ENCODE peak calls at places on chromosomes 16 and 17, in seven cellular contexts. O is Peyer's patch, K is lower lobe of right lung, E is nephron progenitor cell, F is GM10248, X is upper lobe of right lung, B is brain microvascular endothelial cell. Q is an unnamed sample.

GRCh38 chr17:80419255-80419654 is 4.3 kb downstream of the ENDOV start:
- DNase-seq in O (no peak), K (no peak), E (no peak), F (no peak), X (no peak), B (no peak), Q (no peak)

GRCh38 chr17:47889734-47890529 is 6.1 kb upstream of the SP2 start:
- DNase-seq in O (peak; percentile 97), K (peak; percentile 92), E (peak; percentile 95), F (peak; percentile 81), X (peak; percentile 94), B (peak; percentile 75), Q (peak; percentile 82)

GRCh38 chr16:71288890-71289731 is at the start of gene CMTR2:
- DNase-seq in O (peak; percentile 97), K (peak; percentile 98), E (peak; percentile 94), F (peak; percentile 96), X (peak; percentile 98), B (peak; percentile 95), Q (peak; percentile 96)

GRCh38 chr17:62627904-62628603 is 584 bp downstream of the MRC2 start:
- DNase-seq in O (no peak), K (peak; percentile 63), E (peak; percentile 62), F (peak; percentile 54), X (peak; percentile 79), B (peak; percentile 54), Q (peak; percentile 55)

GRCh38 chr17:41773190-41773588 is 13.3 kb downstream of the JUP start:
- DNase-seq in O (peak; percentile 94), K (no peak), E (peak; percentile 57), F (no peak), X (peak; percentile 78), B (peak; percentile 91), Q (no peak)

GRCh38 chr17:18858567-18859245 is 775 bp downstream of the PRPSAP2 start:
- DNase-seq in O (no peak), K (no peak), E (no peak), F (no peak), X (no peak), B (no peak), Q (peak; percentile 39)

GRCh38 chr17:67566656-67567055 is 151.1 kb upstream of the NOL11 start:
- DNase-seq in O (no peak), K (no peak), E (no peak), F (no peak), X (no peak), B (no peak), Q (no peak)

GRCh38 chr16:11308493-11309283 is 27.6 kb upstream of the PRM1 start:
- DNase-seq in O (peak; percentile 91), K (no peak), E (no peak), F (no peak), X (no peak), B (no peak), Q (no peak)

GRCh38 chr17:7308625-7309433 is 1.4 kb downstream of the EIF5A start:
- DNase-seq in O (peak; percentile 90), K (peak; percentile 81), E (peak; percentile 66), F (peak; percentile 75), X (peak; percentile 80), B (peak; percentile 82), Q (peak; percentile 79)

GRCh38 chr17:29140051-29140582 is 40.1 kb downstream of the MYO18A start:
- DNase-seq in O (peak; percentile 93), K (peak; percentile 91), E (peak; percentile 84), F (peak; percentile 80), X (peak; percentile 93), B (peak; percentile 63), Q (peak; percentile 85)

GRCh38 chr16:1960665-1961630 is 1.6 kb downstream of the NDUFB10 start:
- DNase-seq in O (no peak), K (peak; percentile 39), E (no peak), F (no peak), X (no peak), B (no peak), Q (no peak)

GRCh38 chr17:49076575-49077384 is 55.8 kb upstream of the B4GALNT2 start:
- DNase-seq in O (no peak), K (no peak), E (no peak), F (no peak), X (no peak), B (peak; percentile 96), Q (no peak)

GRCh38 chr17:7046127-7046724 is 2.3 kb upstream of the SLC16A11 start:
- DNase-seq in O (peak; percentile 90), K (peak; percentile 92), E (peak; percentile 48), F (no peak), X (peak; percentile 94), B (no peak), Q (no peak)

GRCh38 chr17:39870776-39871175 is 2.8 kb downstream of the ZPBP2 start:
- DNase-seq in O (no peak), K (no peak), E (no peak), F (no peak), X (no peak), B (no peak), Q (no peak)

GRCh38 chr16:87897563-87898505 is 28.5 kb upstream of the SLC7A5 start:
- DNase-seq in O (peak; percentile 55), K (no peak), E (no peak), F (no peak), X (no peak), B (no peak), Q (no peak)

GRCh38 chr16:51524070-51524469 is 373.0 kb upstream of the SALL1 start:
- DNase-seq in O (no peak), K (no peak), E (no peak), F (no peak), X (no peak), B (no peak), Q (no peak)
- TF ChIP-seq CTCF in O (no peak), K (no peak), E (no peak), F (no peak), X (no peak), B (no peak), Q (no peak)

GRCh38 chr16:67397812-67398545 is 4.7 kb upstream of the TPPP3 start:
- DNase-seq in O (no peak), K (peak; percentile 39), E (no peak), F (no peak), X (no peak), B (no peak), Q (no peak)

GRCh38 chr16:67399218-67399733 is 6.0 kb upstream of the TPPP3 start:
- DNase-seq in O (peak; percentile 70), K (peak; percentile 73), E (peak; percentile 87), F (peak; percentile 85), X (peak; percentile 83), B (no peak), Q (peak; percentile 89)

GRCh38 chr16:67398546-67399217 is 5.4 kb upstream of the TPPP3 start:
- DNase-seq in O (no peak), K (peak; percentile 41), E (no peak), F (no peak), X (no peak), B (no peak), Q (no peak)

GRCh38 chr16:67400901-67401300 is 7.6 kb upstream of the TPPP3 start:
- DNase-seq in O (no peak), K (peak; percentile 48), E (no peak), F (no peak), X (no peak), B (no peak), Q (no peak)

DNA sequence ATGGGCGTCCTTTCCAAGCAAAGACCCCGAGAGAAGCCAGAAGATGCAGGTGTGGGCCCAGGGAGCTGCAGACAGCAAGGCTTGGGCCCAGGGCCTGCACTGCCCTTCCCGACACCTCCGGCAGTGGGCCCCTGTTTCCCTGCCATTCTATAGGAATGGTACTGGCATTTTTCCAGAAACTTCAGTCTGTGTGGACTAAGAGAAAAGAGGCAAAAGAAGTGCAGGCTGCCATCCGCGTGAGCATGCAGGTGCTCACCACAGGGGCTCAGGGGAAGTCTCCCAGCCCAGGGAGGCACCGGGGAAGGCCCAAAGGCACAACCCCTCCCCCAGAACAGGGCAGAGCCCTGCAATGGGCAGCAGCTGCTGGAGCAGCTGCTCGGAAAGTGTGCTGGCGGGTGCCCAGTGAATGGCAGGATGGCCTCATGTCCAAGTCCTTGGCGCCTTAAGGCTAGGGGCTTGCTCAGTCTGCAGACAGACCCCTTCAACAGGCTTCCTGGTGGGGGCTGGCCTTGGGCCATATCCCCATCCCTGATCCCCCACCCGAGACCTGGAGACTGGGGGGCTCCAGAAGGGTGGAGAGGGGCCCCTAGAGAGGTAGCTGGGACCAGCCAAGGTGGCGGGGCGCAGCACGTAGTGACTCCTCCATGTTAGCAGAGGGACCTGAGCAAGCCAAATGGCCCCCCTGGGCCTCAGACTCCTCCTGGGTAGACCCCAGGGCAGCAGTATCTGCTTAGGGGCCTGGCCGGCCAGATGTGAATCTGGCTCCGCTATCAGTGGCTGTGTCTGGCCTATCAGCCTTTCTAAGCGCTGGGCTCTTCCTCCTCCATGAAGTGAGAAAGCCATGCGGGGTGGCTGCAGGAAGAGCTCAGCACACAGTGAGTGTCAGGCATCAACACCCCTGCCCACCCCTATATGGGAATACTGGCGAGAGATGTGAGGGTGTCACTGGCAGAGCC is 6.7 kb upstream of the TPPP3 start:
- DNase-seq in O (no peak), K (peak; percentile 33), E (no peak), F (peak; percentile 22), X (no peak), B (no peak), Q (no peak)
- TF ChIP-seq CTCF in O (no peak), K (no peak), E (no peak), F (no peak), X (no peak), B (no peak), Q (no peak)

GRCh38 chr16:57301126-57301817 is 16.8 kb upstream of the PLLP start:
- DNase-seq in O (peak; percentile 49), K (no peak), E (no peak), F (no peak), X (no peak), B (no peak), Q (no peak)

GRCh38 chr16:57297856-57298255 is 13.4 kb upstream of the PLLP start:
- DNase-seq in O (peak; percentile 64), K (no peak), E (no peak), F (no peak), X (no peak), B (no peak), Q (no peak)

GRCh38 chr16:57300387-57301125 is 16.1 kb upstream of the PLLP start:
- DNase-seq in O (peak; percentile 100), K (peak; percentile 99), E (peak; percentile 98), F (peak; percentile 95), X (peak; percentile 99), B (peak; percentile 98), Q (peak; percentile 94)

GRCh38 chr16:57299009-57299718 is 14.7 kb upstream of the PLLP start:
- DNase-seq in O (peak; percentile 71), K (peak; percentile 59), E (peak; percentile 65), F (no peak), X (no peak), B (peak; percentile 79), Q (no peak)

DNA sequence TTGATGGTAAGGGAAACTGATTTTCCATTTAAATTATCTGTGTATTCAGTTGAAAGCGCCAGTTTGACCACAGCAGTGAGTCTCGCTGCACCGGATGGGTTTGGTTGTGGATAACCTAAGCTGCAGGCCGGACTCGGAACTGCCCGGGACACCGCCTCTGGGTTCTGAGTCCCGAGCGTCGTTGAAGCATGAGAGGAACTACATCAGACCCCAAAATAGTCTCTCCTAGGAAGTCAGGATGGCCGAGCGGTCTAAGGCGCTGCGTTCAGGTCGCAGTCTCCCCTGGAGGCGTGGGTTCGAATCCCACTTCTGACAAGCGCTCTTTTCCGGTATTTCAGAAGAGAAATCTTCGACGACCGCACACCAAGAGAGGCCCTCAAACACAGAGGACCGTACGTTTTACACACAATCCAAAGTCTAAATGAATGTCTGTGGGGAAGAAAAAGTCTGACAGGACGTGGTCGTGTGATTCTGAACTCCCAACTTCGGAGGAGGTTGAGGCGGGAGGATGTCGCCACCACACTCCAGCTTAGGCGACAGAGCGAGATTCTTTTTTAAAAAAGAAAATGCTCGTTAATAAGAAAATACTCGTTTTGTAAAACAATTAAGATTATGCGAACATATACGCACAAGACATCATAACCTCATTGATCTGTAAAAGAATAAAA is 15.4 kb upstream of the PLLP start:
- DNase-seq in O (peak; percentile 94), K (peak; percentile 89), E (peak; percentile 87), F (peak; percentile 78), X (peak; percentile 90), B (peak; percentile 92), Q (peak; percentile 77)
- TF ChIP-seq CTCF in O (peak; percentile 56), K (peak; percentile 32), E (peak; percentile 20), F (no peak), X (peak; percentile 42), B (peak; percentile 0), Q (no peak)

GRCh38 chr16:68085259-68086071 is at the start of gene NFATC3:
- DNase-seq in O (peak; percentile 100), K (peak; percentile 100), E (peak; percentile 99), F (peak; percentile 97), X (peak; percentile 100), B (peak; percentile 96), Q (peak; percentile 98)
- TF ChIP-seq CTCF in O (no peak), K (no peak), E (no peak), F (no peak), X (no peak), B (no peak), Q (no peak)

Q was measured in GM13976.